ENCODE peak calls at places on chromosomes 6 and 20, in ten cellular contexts. N is uterus, J is esophagus squamous epithelium, Y is cardiac muscle cell, E is tibial nerve, L is coronary artery, C is lower lobe of right lung, I is IMR-90, B is breast epithelium, K is A549. U is an unnamed sample.

GRCh38 chr6:37125779-37126553 is 44.0 kb upstream of the PIM1 start:
- DNase-seq in N (no peak), J (no peak), Y (peak), E (no peak), L (no peak), C (no peak), I (no peak), B (no peak), K (peak), U (no peak)

GRCh38 chr6:87487555-87487954 is 14.8 kb downstream of the SLC35A1 start:
- DNase-seq in N (no peak), J (no peak), Y (peak), E (no peak), L (no peak), C (no peak), I (peak), B (no peak), K (no peak), U (no peak)

GRCh38 chr20:37404461-37404881 is 58.5 kb downstream of the SRC start:
- DNase-seq in N (no peak), J (no peak), Y (no peak), E (no peak), L (no peak), C (no peak), I (no peak), B (no peak), K (peak), U (no peak)

GRCh38 chr6:26016326-26017275 is 54.0 kb downstream of the TRIM38 start:
- DNase-seq in N (no peak), J (no peak), Y (peak), E (no peak), L (no peak), C (no peak), I (peak), B (no peak), K (no peak), U (no peak)

GRCh38 chr6:42744351-42744890 is 1.5 kb downstream of the TBCC start:
- DNase-seq in N (no peak), J (no peak), Y (no peak), E (no peak), L (no peak), C (no peak), I (no peak), B (no peak), K (no peak), U (no peak)

GRCh38 chr6:52937908-52938307 is 28.4 kb upstream of the GSTA3 start:
- DNase-seq in N (no peak), J (no peak), Y (no peak), E (no peak), L (no peak), C (no peak), I (no peak), B (peak), K (peak), U (no peak)

GRCh38 chr6:118317581-118318563 is 230.2 kb upstream of the PLN start:
- DNase-seq in N (no peak), J (no peak), Y (peak), E (peak), L (no peak), C (no peak), I (peak), B (no peak), K (no peak), U (no peak)

GRCh38 chr6:142222022-142222421 is 75.0 kb downstream of the VTA1 start:
- DNase-seq in N (no peak), J (no peak), Y (no peak), E (no peak), L (no peak), C (no peak), I (no peak), B (no peak), K (no peak), U (no peak)

GRCh38 chr6:109526905-109527628 is 44.0 kb upstream of the ZBTB24 start:
- DNase-seq in N (peak), J (no peak), Y (peak), E (peak), L (no peak), C (no peak), I (peak), B (no peak), K (peak), U (no peak)

GRCh38 chr20:2210646-2211556 is 84.9 kb upstream of the TGM3 start:
- DNase-seq in N (no peak), J (no peak), Y (peak), E (peak), L (no peak), C (peak), I (peak), B (no peak), K (peak), U (peak)

GRCh38 chr6:168007592-168008338 is 10.3 kb downstream of the KIF25 start:
- DNase-seq in N (no peak), J (no peak), Y (peak), E (peak), L (peak), C (peak), I (peak), B (peak), K (peak), U (peak)

GRCh38 chr6:71228461-71229041 is 60.1 kb upstream of the OGFRL1 start:
- DNase-seq in N (no peak), J (no peak), Y (peak), E (no peak), L (no peak), C (no peak), I (peak), B (no peak), K (no peak), U (no peak)

GRCh38 chr6:70129341-70129740 is 173.5 kb downstream of the COL9A1 start:
- DNase-seq in N (no peak), J (no peak), Y (no peak), E (no peak), L (no peak), C (no peak), I (no peak), B (no peak), K (no peak), U (no peak)

GRCh38 chr6:70134542-70134941 is 168.3 kb downstream of the COL9A1 start:
- DNase-seq in N (no peak), J (no peak), Y (no peak), E (no peak), L (no peak), C (no peak), I (no peak), B (no peak), K (no peak), U (no peak)

GRCh38 chr6:70130865-70131264 is 172.0 kb downstream of the COL9A1 start:
- DNase-seq in N (no peak), J (no peak), Y (no peak), E (no peak), L (no peak), C (no peak), I (no peak), B (no peak), K (no peak), U (no peak)

GRCh38 chr6:70133246-70133645 is 169.6 kb downstream of the COL9A1 start:
- DNase-seq in N (no peak), J (no peak), Y (no peak), E (no peak), L (no peak), C (no peak), I (no peak), B (no peak), K (no peak), U (no peak)

DNA sequence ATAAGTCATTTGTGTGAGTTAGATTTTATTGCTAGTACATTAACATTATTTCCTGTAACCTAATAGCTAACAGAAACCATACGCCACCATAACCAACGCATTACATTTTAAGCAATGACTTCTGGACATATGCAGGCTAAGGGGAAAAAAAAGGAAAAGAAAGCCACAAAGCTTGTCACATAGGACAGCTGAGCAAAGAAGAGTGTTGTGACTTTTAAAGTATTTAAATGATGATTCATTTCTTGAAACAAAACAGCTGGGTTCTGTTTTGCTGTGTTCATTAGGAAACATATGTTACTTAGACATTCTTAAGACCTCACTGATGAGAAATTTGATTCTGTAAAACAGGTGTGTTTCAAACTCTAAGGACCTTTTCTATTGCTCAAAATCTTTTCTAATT is 171.4 kb downstream of the COL9A1 start:
- DNase-seq in N (no peak), J (no peak), Y (no peak), E (no peak), L (no peak), C (no peak), I (no peak), B (no peak), K (no peak), U (no peak)
- H3K27ac ChIP-seq in N (no peak), J (no peak), Y (no peak), E (no peak), L (no peak), C (no peak), I (no peak), B (no peak), K (no peak), U (no peak)

GRCh38 chr6:138310294-138310693 is 67.4 kb upstream of the SMIM28 start:
- DNase-seq in N (no peak), J (no peak), Y (peak), E (no peak), L (no peak), C (no peak), I (no peak), B (no peak), K (no peak), U (no peak)

GRCh38 chr6:138309695-138310094 is 68.0 kb upstream of the SMIM28 start:
- DNase-seq in N (no peak), J (no peak), Y (no peak), E (no peak), L (peak), C (no peak), I (no peak), B (no peak), K (no peak), U (no peak)

GRCh38 chr6:138308728-138309110 is 69.0 kb upstream of the SMIM28 start:
- DNase-seq in N (no peak), J (no peak), Y (no peak), E (no peak), L (peak), C (no peak), I (no peak), B (no peak), K (no peak), U (no peak)

GRCh38 chr6:138307352-138307751 is 70.4 kb upstream of the SMIM28 start:
- DNase-seq in N (no peak), J (no peak), Y (peak), E (no peak), L (no peak), C (no peak), I (no peak), B (peak), K (no peak), U (no peak)

DNA sequence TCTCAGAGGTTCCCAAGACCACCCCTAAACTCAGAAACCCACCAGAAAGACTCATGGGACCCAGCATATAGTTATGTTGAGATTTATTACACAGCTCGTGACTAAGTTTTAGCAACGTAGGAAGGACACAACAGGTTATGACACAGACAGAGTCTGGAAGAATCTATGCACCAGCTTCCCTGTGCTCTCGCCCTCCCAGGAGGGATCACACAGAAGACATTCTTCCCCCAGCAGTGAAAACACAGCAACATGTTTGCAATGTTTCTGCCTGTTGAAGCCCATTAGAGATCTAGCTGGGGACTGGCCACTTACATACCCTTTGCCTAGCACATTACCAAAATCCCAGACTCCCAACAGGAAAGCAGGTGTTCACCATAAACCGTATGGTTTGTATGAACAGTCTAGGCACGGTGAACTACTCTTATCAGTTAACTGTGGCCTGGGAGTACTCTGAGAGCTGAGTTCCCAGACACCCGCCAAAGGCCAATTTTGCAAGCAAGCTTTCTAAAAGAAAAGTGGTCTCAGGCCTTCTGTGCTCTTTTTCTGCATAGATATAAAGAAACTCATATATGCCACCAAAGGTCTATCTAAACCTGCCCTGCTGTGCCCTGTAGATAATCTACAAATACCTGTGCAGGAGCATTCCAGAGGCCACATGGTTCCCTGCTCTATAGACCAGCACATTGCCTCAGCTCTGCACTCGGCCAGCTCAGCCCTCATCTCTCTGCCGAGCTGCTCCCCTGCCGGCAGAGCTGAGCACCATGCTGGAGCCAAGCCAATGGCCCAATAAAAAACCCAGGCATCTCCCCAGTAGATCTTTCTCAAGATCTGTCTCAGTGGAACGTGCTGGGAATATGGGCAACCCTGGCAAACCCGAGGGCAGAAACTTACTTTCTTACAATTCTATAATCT is 69.6 kb upstream of the SMIM28 start:
- DNase-seq in N (no peak), J (no peak), Y (peak), E (peak), L (peak), C (no peak), I (no peak), B (no peak), K (no peak), U (no peak)
- TF ChIP-seq CTCF in N (no peak), J (no peak), Y (peak), E (no peak), L (no peak), C (peak), I (no peak), B (peak), K (no peak), U (peak)

GRCh38 chr20:31515072-31515774 is 981 bp downstream of the HM13 start:
- DNase-seq in N (no peak), J (no peak), Y (no peak), E (no peak), L (no peak), C (no peak), I (no peak), B (no peak), K (no peak), U (no peak)
- H3K27ac ChIP-seq in N (peak), J (peak), Y (no peak), E (peak), L (peak), C (peak), I (peak), B (peak), K (peak), U (peak)

DNA sequence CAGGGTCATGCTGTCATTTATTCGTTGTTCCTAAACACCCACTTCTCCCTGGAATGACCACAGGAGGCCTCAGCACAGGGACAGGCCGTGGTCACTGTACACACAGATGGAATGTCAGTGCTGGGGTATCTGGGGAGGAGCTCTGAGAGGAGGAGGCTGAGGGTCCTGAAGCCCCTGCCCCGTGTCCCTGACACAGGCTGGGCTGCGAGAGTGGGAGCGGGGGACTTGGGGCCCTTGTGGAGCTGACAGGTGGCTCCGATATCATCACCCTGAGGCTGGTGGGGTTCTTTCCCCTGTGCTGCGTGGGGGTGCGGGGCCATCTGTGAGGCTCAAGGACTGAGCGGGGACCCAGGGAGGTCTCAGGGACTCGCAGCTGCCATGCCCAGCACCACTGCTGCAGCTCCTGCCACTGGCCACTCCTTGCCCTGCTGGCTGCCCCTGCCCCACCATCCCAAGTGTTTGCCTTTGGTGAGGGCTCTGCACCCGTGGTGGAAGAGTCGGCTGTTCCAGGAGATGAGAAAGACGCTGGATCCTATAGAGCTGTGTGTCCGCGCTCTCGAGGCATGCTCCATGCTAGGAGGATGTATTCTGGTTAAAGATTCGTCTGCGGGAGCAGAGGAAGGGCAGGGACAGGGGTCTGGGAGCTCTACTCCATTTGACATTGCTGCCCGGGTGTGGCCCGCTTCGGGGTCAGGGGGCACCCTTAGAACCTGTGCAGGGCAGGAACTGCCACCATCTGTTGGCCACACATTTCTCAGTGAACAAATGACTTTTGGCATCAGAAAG is 18.9 kb downstream of the NPEPL1 start:
- DNase-seq in N (no peak), J (no peak), Y (no peak), E (peak), L (peak), C (no peak), I (no peak), B (peak), K (no peak), U (no peak)
- TF ChIP-seq CTCF in N (no peak), J (no peak), Y (no peak), E (no peak), L (no peak), C (no peak), I (no peak), B (no peak), K (no peak), U (no peak)

GRCh38 chr20:51462566-51463276 is 79.8 kb downstream of the NFATC2 start:
- DNase-seq in N (peak), J (no peak), Y (peak), E (peak), L (peak), C (peak), I (peak), B (peak), K (no peak), U (no peak)

GRCh38 chr20:51458751-51459439 is 83.6 kb downstream of the NFATC2 start:
- DNase-seq in N (no peak), J (no peak), Y (no peak), E (no peak), L (peak), C (no peak), I (no peak), B (no peak), K (no peak), U (no peak)

GRCh38 chr20:51461306-51461705 is 81.2 kb downstream of the NFATC2 start:
- DNase-seq in N (no peak), J (no peak), Y (no peak), E (no peak), L (peak), C (no peak), I (no peak), B (no peak), K (no peak), U (no peak)

GRCh38 chr20:51460163-51460562 is 82.4 kb downstream of the NFATC2 start:
- DNase-seq in N (no peak), J (no peak), Y (no peak), E (no peak), L (no peak), C (no peak), I (no peak), B (no peak), K (no peak), U (no peak)

GRCh38 chr20:51460569-51461265 is 81.8 kb downstream of the NFATC2 start:
- DNase-seq in N (no peak), J (no peak), Y (no peak), E (no peak), L (no peak), C (no peak), I (no peak), B (no peak), K (no peak), U (no peak)
- H3K27ac ChIP-seq in N (no peak), J (no peak), Y (no peak), E (no peak), L (no peak), C (no peak), I (no peak), B (no peak), K (no peak), U (no peak)

GRCh38 chr20:45987108-45987780 is 15.2 kb upstream of the ZNF335 start:
- DNase-seq in N (no peak), J (no peak), Y (peak), E (peak), L (no peak), C (peak), I (peak), B (no peak), K (peak), U (no peak)

GRCh38 chr20:45983279-45983743 is 11.3 kb upstream of the ZNF335 start:
- DNase-seq in N (no peak), J (no peak), Y (no peak), E (no peak), L (no peak), C (peak), I (no peak), B (no peak), K (no peak), U (no peak)

GRCh38 chr20:45981261-45981660 is 9.3 kb upstream of the ZNF335 start:
- DNase-seq in N (no peak), J (no peak), Y (no peak), E (no peak), L (no peak), C (peak), I (no peak), B (no peak), K (no peak), U (no peak)

DNA sequence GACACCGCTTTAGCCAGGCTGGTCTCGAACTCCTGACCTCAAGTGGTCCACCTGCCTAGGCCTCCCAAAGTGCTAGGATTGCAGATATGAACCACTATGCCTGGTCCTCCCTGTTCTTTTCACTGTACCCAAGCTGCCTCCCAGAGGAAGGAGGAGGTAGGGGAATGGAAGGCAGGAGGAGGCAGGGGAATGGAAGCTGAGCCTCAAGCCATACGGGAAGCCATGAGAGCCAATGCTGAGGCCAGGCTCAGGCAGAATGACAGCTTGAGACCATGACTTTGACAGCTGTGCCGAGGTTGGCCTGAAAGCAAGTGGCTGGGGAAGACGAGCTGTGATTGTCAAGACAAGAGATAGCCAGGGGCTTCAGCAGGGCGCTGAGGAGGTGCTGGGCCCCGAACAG is 13.6 kb upstream of the ZNF335 start:
- DNase-seq in N (no peak), J (no peak), Y (peak), E (no peak), L (no peak), C (peak), I (no peak), B (no peak), K (peak), U (no peak)
- TF ChIP-seq CTCF in N (no peak), J (no peak), Y (peak), E (no peak), L (no peak), C (no peak), I (no peak), B (no peak), K (no peak), U (peak)

GRCh38 chr6:106064766-106065165 is 21.4 kb upstream of the PRDM1 start:
- DNase-seq in N (no peak), J (no peak), Y (no peak), E (no peak), L (no peak), C (no peak), I (peak), B (no peak), K (no peak), U (no peak)
- H3K27ac ChIP-seq in N (no peak), J (no peak), Y (peak), E (no peak), L (no peak), C (no peak), I (no peak), B (no peak), K (no peak), U (no peak)

GRCh38 chr20:22819784-22820183 is 215.3 kb upstream of the SSTR4 start:
- DNase-seq in N (no peak), J (no peak), Y (no peak), E (no peak), L (no peak), C (no peak), I (no peak), B (no peak), K (no peak), U (no peak)
- TF ChIP-seq CTCF in N (no peak), J (no peak), Y (no peak), E (no peak), L (no peak), C (no peak), I (no peak), B (no peak), K (peak), U (no peak)